ENCODE peak calls at places on chromosome 15, in five cellular contexts. K is mesendoderm, Q is right lobe of liver, P is IMR-90, B is pancreas. W is an unnamed sample. For H3K36me3 and H3K27me3, the result is how much of the 10 kb centered on the place peaks cover.

GRCh38 chr15:71011503-71012155 is 103.6 kb upstream of the THSD4 start:
- DNase-seq in K (peak), Q (no peak), P (peak), B (no peak), W (no peak)

GRCh38 chr15:64911317-64912186 is at the start of gene ANKDD1A:
- DNase-seq in K (peak), Q (peak), P (peak), B (peak), W (peak)

GRCh38 chr15:81362790-81363189 is 11.2 kb downstream of the TMC3 start:
- DNase-seq in K (no peak), Q (no peak), P (no peak), B (no peak), W (peak)

GRCh38 chr15:65980824-65981456 is 111.6 kb downstream of the RAB11A start:
- DNase-seq in K (peak), Q (no peak), P (peak), B (peak), W (no peak)

GRCh38 chr15:49887604-49888340 is 231.3 kb downstream of the ATP8B4 start:
- DNase-seq in K (no peak), Q (no peak), P (no peak), B (no peak), W (no peak)

GRCh38 chr15:74892313-74892712 is 2.5 kb downstream of the MPI start:
- DNase-seq in K (no peak), Q (peak), P (no peak), B (peak), W (no peak)

GRCh38 chr15:58447244-58448010 is 15.6 kb downstream of the LIPC start:
- DNase-seq in K (no peak), Q (no peak), P (peak), B (no peak), W (no peak)

GRCh38 chr15:69164807-69165636 is 4.6 kb downstream of the GLCE start:
- DNase-seq in K (no peak), Q (no peak), P (peak), B (no peak), W (no peak)

GRCh38 chr15:65189102-65189740 is 4.1 kb upstream of the CLPX start:
- DNase-seq in K (peak), Q (no peak), P (peak), B (no peak), W (peak)

GRCh38 chr15:70713547-70714414 is 49.6 kb downstream of the UACA start:
- DNase-seq in K (no peak), Q (no peak), P (peak), B (no peak), W (no peak)

GRCh38 chr15:67096536-67097294 is 31.3 kb downstream of the SMAD3 start:
- DNase-seq in K (no peak), Q (no peak), P (peak), B (no peak), W (no peak)

GRCh38 chr15:90030376-90030775 is 29.3 kb downstream of the ZNF710 start:
- DNase-seq in K (no peak), Q (no peak), P (no peak), B (peak), W (no peak)

GRCh38 chr15:62904041-62904440 is 138.5 kb upstream of the TPM1 start:
- DNase-seq in K (no peak), Q (no peak), P (no peak), B (no peak), W (no peak)

GRCh38 chr15:62904511-62904910 is 138.0 kb upstream of the TPM1 start:
- DNase-seq in K (no peak), Q (no peak), P (no peak), B (no peak), W (no peak)

GRCh38 chr15:62909257-62909656 is 133.3 kb upstream of the TPM1 start:
- DNase-seq in K (no peak), Q (no peak), P (no peak), B (no peak), W (no peak)

GRCh38 chr15:62906627-62907026 is 135.9 kb upstream of the TPM1 start:
- DNase-seq in K (no peak), Q (no peak), P (no peak), B (no peak), W (no peak)

GRCh38 chr15:62907275-62907674 is 135.3 kb upstream of the TPM1 start:
- DNase-seq in K (no peak), Q (no peak), P (no peak), B (no peak), W (no peak)
- H3K36me3 ChIP-seq in K (under half), Q (under half), P (under half), B (under half), W (under half)

DNA sequence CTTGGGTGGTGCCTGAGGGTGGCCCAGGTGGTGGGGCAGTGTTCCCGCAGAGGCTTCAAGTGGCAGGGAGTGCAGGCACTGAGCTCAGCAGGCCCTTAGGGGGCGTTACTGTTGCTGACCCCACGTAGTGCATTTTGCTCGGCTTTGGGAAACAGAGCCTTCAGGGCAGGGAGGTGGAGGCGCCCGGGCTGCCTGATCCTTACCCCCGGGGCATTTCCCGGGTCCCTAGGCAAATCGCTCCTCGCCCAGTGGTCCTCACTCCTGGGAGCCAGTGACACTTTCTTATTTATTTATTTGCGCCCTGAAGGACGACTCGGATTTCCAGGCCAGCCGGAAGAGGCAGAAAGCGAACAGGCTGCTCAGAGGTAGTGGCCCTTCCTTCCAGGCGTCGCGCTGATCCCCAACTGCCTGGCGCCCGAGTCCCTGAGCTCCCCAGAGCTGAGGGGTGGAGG is 10.1 kb upstream of the FOXB1 start:
- DNase-seq in K (peak), Q (no peak), P (no peak), B (no peak), W (no peak)
- H3K27me3 ChIP-seq in K (under half), Q (half or more), P (half or more), B (under half), W (under half)

GRCh38 chr15:100318880-100319279 is 22.9 kb downstream of the ADAMTS17 start:
- DNase-seq in K (no peak), Q (no peak), P (no peak), B (no peak), W (no peak)
- H3K36me3 ChIP-seq in K (under half), Q (under half), P (under half), B (under half), W (under half)

GRCh38 chr15:72341361-72341760 is 21.4 kb upstream of the CELF6 start:
- DNase-seq in K (peak), Q (no peak), P (no peak), B (no peak), W (peak)
- H3K27me3 ChIP-seq in K (under half), Q (under half), P (under half), B (under half), W (under half)

GRCh38 chr15:25051399-25052154 is 96.8 kb downstream of the SNRPN start:
- DNase-seq in K (no peak), Q (peak), P (no peak), B (no peak), W (peak)
- H3K36me3 ChIP-seq in K (under half), Q (under half), P (half or more), B (under half), W (under half)

GRCh38 chr15:98383571-98383970 is 264.8 kb upstream of the IGF1R start:
- DNase-seq in K (no peak), Q (no peak), P (no peak), B (no peak), W (no peak)
- H3K27me3 ChIP-seq in K (under half), Q (under half), P (under half), B (under half), W (under half)

DNA sequence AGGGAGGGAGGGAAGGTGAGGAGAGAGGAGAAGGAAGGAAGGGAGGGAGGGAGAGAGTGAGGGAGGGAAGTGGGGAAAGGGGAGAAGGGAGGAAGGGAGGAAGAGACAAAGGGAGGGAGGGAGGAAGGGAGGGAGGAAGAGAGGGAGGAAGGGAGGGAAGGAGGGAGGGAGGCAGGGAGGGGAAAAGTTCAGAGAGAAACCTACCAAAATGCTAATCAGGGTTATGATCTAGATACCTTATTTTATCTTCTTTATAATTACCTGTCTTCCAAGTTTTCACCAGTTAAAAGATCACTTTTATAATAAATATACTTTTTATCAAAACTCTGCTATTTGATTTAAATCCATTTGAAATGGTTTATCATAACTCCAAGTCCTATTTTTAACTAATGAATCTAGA is 44.4 kb downstream of the FAM174B start:
- DNase-seq in K (no peak), Q (no peak), P (no peak), B (no peak), W (no peak)
- H3K36me3 ChIP-seq in K (under half), Q (under half), P (under half), B (under half), W (under half)

DNA sequence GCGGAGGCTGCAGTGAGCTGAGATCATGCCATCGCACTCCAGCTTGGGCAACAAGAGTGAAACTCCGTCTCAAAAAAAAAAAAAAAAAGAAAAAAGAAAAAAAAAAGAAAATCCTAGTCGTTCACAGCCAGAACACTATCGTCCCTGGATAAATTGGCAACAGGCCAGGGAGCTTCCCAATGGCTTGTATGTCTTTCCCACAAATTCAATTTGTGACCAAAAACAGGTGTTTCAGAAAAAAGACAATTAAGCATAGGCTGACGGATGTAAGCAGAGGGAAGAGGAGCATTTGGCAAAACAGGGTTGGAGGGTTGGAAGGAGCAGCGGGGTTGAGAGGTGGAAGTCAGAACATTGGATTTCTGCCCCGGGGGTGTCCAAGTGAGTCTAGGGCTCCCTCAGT is 8.5 kb downstream of the EPB42 start:
- DNase-seq in K (no peak), Q (no peak), P (no peak), B (no peak), W (no peak)
- H3K27me3 ChIP-seq in K (under half), Q (under half), P (half or more), B (under half), W (under half)

DNA sequence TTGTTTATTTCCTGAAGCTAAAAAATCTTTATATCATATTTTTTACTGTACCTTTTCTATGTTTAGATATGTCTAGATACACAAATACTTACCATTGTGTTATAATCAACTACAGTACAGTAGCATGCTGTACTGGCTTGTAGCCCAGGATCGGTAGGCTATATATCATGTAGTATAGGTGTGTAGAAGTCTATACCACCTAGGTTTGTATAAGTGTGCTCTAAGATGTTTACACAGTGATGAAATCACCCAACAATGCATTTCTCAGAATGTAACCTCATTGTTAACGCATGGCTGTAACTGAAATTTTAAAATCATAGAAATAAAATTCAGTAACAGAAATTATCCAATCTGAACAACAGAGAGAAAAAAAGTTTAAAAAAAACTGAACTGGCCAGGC is 43.2 kb downstream of the EIF3J start:
- DNase-seq in K (no peak), Q (no peak), P (no peak), B (no peak), W (no peak)
- H3K36me3 ChIP-seq in K (under half), Q (under half), P (under half), B (under half), W (under half)

GRCh38 chr15:34664418-34664817 is 81.0 kb upstream of the GOLGA8B start:
- DNase-seq in K (no peak), Q (no peak), P (no peak), B (no peak), W (no peak)
- H3K27me3 ChIP-seq in K (under half), Q (under half), P (under half), B (under half), W (under half)

W was measured in vagina.